ENCODE peak calls at places on chromosomes 3 and 15, in seven cellular contexts. J is body of pancreas, Q is esophagus squamous epithelium, U is sigmoid colon, M is heart left ventricle, F is gastrocnemius medialis, X is right lobe of liver. L is an unnamed sample.

GRCh38 chr3:107394502-107394901 is 17.3 kb downstream of the CCDC54 start:
- DNase-seq in Q (no peak), U (no peak), F (no peak), J (no peak), X (no peak), M (no peak), L (no peak)

GRCh38 chr3:9036327-9037112 is 73.2 kb upstream of the RAD18 start:
- DNase-seq in M (peak; percentile 75), U (peak; percentile 93), J (peak; percentile 22), Q (no peak), F (peak; percentile 35), X (no peak), L (no peak)

GRCh38 chr15:60376677-60377095 is 21.1 kb downstream of the ANXA2 start:
- DNase-seq in F (no peak), M (no peak), X (no peak), U (no peak), J (no peak), Q (no peak), L (no peak)

GRCh38 chr15:70013647-70014310 is 83.9 kb downstream of the TLE3 start:
- DNase-seq in Q (no peak), X (peak; percentile 16), U (no peak), J (no peak), F (no peak), M (no peak), L (no peak)

GRCh38 chr15:101499863-101500713 is 10.6 kb upstream of the PCSK6 start:
- DNase-seq in J (peak; percentile 94), F (peak; percentile 93), Q (no peak), X (peak; percentile 94), U (peak; percentile 86), M (peak; percentile 79), L (no peak)

GRCh38 chr15:91471410-91471993 is 371.4 kb downstream of the SV2B start:
- DNase-seq in U (no peak), F (no peak), Q (no peak), M (no peak), X (no peak), J (no peak), L (no peak)

GRCh38 chr3:120469440-120470415 is 18.9 kb upstream of the FSTL1 start:
- DNase-seq in M (no peak), Q (no peak), J (no peak), X (no peak), F (no peak), U (no peak), L (no peak)

GRCh38 chr3:157394361-157394760 is 42.3 kb upstream of the PTX3 start:
- DNase-seq in U (no peak), X (no peak), J (no peak), F (no peak), Q (no peak), M (no peak), L (no peak)

GRCh38 chr3:157069406-157069805 is 90.5 kb downstream of the CCNL1 start:
- DNase-seq in X (no peak), M (no peak), U (no peak), J (no peak), Q (no peak), F (no peak), L (no peak)

GRCh38 chr3:143321058-143321769 is 201.6 kb downstream of the CHST2 start:
- DNase-seq in Q (no peak), M (no peak), F (no peak), U (no peak), X (no peak), J (no peak), L (no peak)

GRCh38 chr15:76285241-76285825 is 25.9 kb downstream of the ETFA start:
- DNase-seq in F (no peak), M (no peak), U (no peak), X (no peak), Q (no peak), J (no peak), L (no peak)

GRCh38 chr3:123137001-123137400 is 64.7 kb upstream of the SEC22A start:
- DNase-seq in Q (no peak), U (no peak), F (no peak), M (no peak), J (no peak), X (no peak), L (no peak)

GRCh38 chr3:81744366-81744765 is 17.1 kb downstream of the GBE1 start:
- DNase-seq in Q (no peak), J (no peak), M (no peak), F (peak; percentile 62), X (no peak), U (no peak), L (no peak)

GRCh38 chr15:90624278-90624930 is 92.7 kb upstream of the BLM start:
- DNase-seq in F (peak; percentile 84), U (no peak), M (no peak), X (no peak), J (no peak), Q (no peak), L (no peak)

DNA sequence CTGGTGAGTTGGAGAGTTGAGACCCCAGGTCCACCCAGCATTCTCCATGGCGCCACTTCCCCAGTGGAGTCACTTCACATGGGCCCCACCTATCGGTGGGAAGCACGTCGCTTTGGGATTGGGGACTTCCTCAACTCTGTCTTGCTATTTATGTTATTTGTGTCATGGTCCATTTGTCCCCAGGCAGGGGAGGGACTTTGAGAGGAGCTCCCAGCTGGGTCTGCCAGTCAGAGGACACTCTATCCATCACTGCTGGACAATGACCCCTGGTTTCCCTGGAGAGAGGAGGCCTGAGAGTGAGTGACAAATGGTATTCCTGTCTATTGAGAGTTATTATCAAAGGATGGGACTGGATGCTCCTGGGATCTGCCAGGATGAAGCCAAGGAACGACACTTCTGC is 127.6 kb downstream of the RAB11A start:
- DNase-seq in U (no peak), J (no peak), Q (no peak), X (no peak), M (no peak), F (no peak), L (no peak)
- H3K27me3 ChIP-seq in U (peaks cover 5% of the 10 kb centered on the region), J (no peaks in the 10 kb centered on the region), Q (no peaks in the 10 kb centered on the region), X (no peaks in the 10 kb centered on the region), M (peaks cover 28% of the 10 kb centered on the region), F (peaks cover 6% of the 10 kb centered on the region), L (no peaks in the 10 kb centered on the region)

GRCh38 chr3:42036483-42036823 is 54.7 kb upstream of the TRAK1 start:
- DNase-seq in Q (no peak), J (no peak), F (peak; percentile 84), M (no peak), U (peak; percentile 77), X (no peak), L (no peak)
- TF ChIP-seq POLR2A in Q (no peak), J (peak; percentile 22), F (peak; percentile 67), M (no peak), U (no peak), X (no peak), L (no peak)

GRCh38 chr15:66154581-66154980 is 99.0 kb downstream of the MEGF11 start:
- DNase-seq in J (no peak), U (no peak), M (no peak), F (no peak), X (no peak), Q (no peak), L (no peak)
- H3K27me3 ChIP-seq in J (no peaks in the 10 kb centered on the region), U (no peaks in the 10 kb centered on the region), M (peaks cover 16% of the 10 kb centered on the region), F (no peaks in the 10 kb centered on the region), X (no peaks in the 10 kb centered on the region), Q (no peaks in the 10 kb centered on the region), L (no peaks in the 10 kb centered on the region)

GRCh38 chr3:190513409-190514162 is at the start of gene IL1RAP:
- DNase-seq in U (peak; percentile 94), F (peak; percentile 74), Q (peak; percentile 70), X (peak; percentile 97), M (peak; percentile 96), J (peak; percentile 90), L (peak; percentile 83)

GRCh38 chr3:190517696-190518095 is 3.8 kb downstream of the IL1RAP start:
- DNase-seq in F (no peak), X (no peak), U (no peak), J (no peak), Q (no peak), M (no peak), L (no peak)

GRCh38 chr3:190516416-190516815 is 2.5 kb downstream of the IL1RAP start:
- DNase-seq in U (no peak), Q (no peak), J (no peak), M (no peak), X (no peak), F (no peak), L (no peak)

GRCh38 chr3:190512666-190513065 is 1.2 kb upstream of the IL1RAP start:
- DNase-seq in J (no peak), X (no peak), U (no peak), Q (no peak), M (no peak), F (no peak), L (no peak)

GRCh38 chr3:190514163-190515153 is 573 bp downstream of the IL1RAP start:
- DNase-seq in F (peak; percentile 4), U (peak; percentile 71), M (peak; percentile 69), X (peak; percentile 70), Q (no peak), J (peak; percentile 42), L (peak; percentile 31)
- TF ChIP-seq POLR2A in F (no peak), U (no peak), M (no peak), X (no peak), Q (no peak), J (no peak), L (no peak)

GRCh38 chr3:71908001-71908400 is 123.1 kb upstream of the PROK2 start:
- DNase-seq in F (no peak), U (no peak), X (no peak), Q (no peak), J (no peak), M (peak; percentile 66), L (no peak)
- H3K27me3 ChIP-seq in F (peaks cover 5% of the 10 kb centered on the region), U (no peaks in the 10 kb centered on the region), X (no peaks in the 10 kb centered on the region), Q (no peaks in the 10 kb centered on the region), J (no peaks in the 10 kb centered on the region), M (peaks cover 10% of the 10 kb centered on the region), L (no peaks in the 10 kb centered on the region)

GRCh38 chr15:57143511-57144078 is 225.2 kb downstream of the TCF12 start:
- DNase-seq in F (no peak), Q (no peak), U (no peak), M (no peak), J (no peak), X (no peak), L (no peak)
- TF ChIP-seq POLR2A in F (no peak), Q (no peak), U (no peak), M (no peak), J (no peak), X (no peak), L (no peak)

DNA sequence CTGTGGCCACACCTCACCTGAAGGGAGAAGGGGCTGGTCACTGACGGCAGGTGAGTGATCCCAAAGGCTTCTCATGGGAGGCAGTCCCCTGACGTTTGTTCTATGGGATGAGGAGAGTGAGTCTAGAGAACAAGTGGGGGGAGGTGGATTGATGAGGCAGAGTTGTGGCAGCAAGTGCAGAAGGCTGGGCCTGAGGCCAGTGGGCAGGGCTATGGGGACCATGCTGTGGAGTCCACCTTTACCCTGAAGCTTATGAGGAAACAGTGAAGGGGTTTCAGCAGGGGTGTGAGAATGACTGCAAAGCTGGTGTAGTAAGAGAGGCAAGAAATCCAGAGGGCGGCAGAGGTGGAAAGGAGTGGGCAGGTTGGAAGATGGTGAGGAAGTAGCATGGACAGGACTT is 96.9 kb upstream of the PFN2 start:
- DNase-seq in J (no peak), Q (no peak), U (no peak), F (no peak), X (no peak), M (no peak), L (no peak)
- H3K27me3 ChIP-seq in J (no peaks in the 10 kb centered on the region), Q (no peaks in the 10 kb centered on the region), U (no peaks in the 10 kb centered on the region), F (no peaks in the 10 kb centered on the region), X (no peaks in the 10 kb centered on the region), M (no peaks in the 10 kb centered on the region), L (no peaks in the 10 kb centered on the region)

GRCh38 chr3:48989796-48990635 is at the start of gene P4HTM:
- DNase-seq in J (peak; percentile 68), Q (no peak), F (peak; percentile 62), M (peak; percentile 92), U (peak; percentile 97), X (peak; percentile 80), L (peak; percentile 75)
- TF ChIP-seq POLR2A in J (peak; percentile 66), Q (no peak), F (no peak), M (no peak), U (peak; percentile 71), X (peak; percentile 34), L (no peak)

L was measured in Peyer's patch.